ENCODE peak calls at places on chromosomes 11 and 22, in ten cellular contexts. O, L, N, I, H, V, D, K, E and B are unnamed samples.

GRCh38 chr11:9716275-9717039 is 52.6 kb downstream of the SWAP70 start:
- DNase-seq in N (no peak), O (peak), D (no peak), L (no peak), E (no peak), I (no peak), K (peak), V (no peak), H (no peak), B (no peak)

GRCh38 chr22:38202437-38203089 is 769 bp downstream of the MAFF start:
- DNase-seq in K (peak), H (no peak), N (peak), L (peak), I (peak), V (peak), O (peak), E (peak), D (peak), B (peak)

GRCh38 chr22:28034760-28035401 is 115.8 kb upstream of the PITPNB start:
- DNase-seq in N (no peak), K (peak), I (peak), E (peak), L (peak), D (peak), V (peak), O (peak), H (no peak), B (no peak)

GRCh38 chr22:39361495-39361894 is 11.7 kb downstream of the SYNGR1 start:
- DNase-seq in L (no peak), V (no peak), N (no peak), E (no peak), O (no peak), I (peak), K (no peak), D (no peak), H (no peak), B (no peak)

GRCh38 chr11:120819003-120819402 is 204.9 kb upstream of the TBCEL start:
- DNase-seq in D (no peak), L (no peak), N (peak), E (no peak), V (no peak), K (no peak), O (no peak), H (no peak), I (no peak), B (no peak)

GRCh38 chr11:266676-267439 is 11.3 kb upstream of the NLRP6 start:
- DNase-seq in O (no peak), E (no peak), K (no peak), D (no peak), N (no peak), L (no peak), H (no peak), V (no peak), I (no peak), B (no peak)

GRCh38 chr11:12546660-12547059 is 127.6 kb upstream of the TEAD1 start:
- DNase-seq in K (no peak), H (no peak), L (no peak), N (no peak), V (no peak), O (no peak), E (no peak), D (peak), I (no peak), B (no peak)

GRCh38 chr22:21682385-21683175 is 16.8 kb downstream of the PPIL2 start:
- DNase-seq in E (no peak), D (no peak), N (no peak), O (no peak), L (no peak), V (no peak), K (no peak), I (peak), H (no peak), B (no peak)

GRCh38 chr11:14907411-14908213 is 15.6 kb upstream of the CYP2R1 start:
- DNase-seq in I (peak), K (peak), E (peak), N (peak), L (peak), H (no peak), V (peak), D (peak), O (peak), B (peak)

GRCh38 chr11:103499710-103500340 is 390.6 kb downstream of the DYNC2H1 start:
- DNase-seq in H (no peak), V (no peak), E (no peak), L (no peak), N (no peak), I (no peak), O (no peak), D (no peak), K (no peak), B (no peak)

GRCh38 chr11:11898648-11899047 is 56.9 kb downstream of the USP47 start:
- DNase-seq in H (no peak), O (no peak), K (no peak), D (no peak), N (no peak), L (no peak), I (no peak), V (no peak), E (no peak), B (no peak)

GRCh38 chr11:70191495-70192140 is 11.5 kb upstream of the FADD start:
- DNase-seq in D (peak), I (peak), E (peak), H (no peak), O (peak), L (peak), N (peak), V (peak), K (peak), B (peak)

GRCh38 chr11:111465400-111465799 is 46.8 kb downstream of the BTG4 start:
- DNase-seq in L (no peak), D (no peak), H (no peak), V (no peak), E (no peak), N (no peak), O (no peak), K (no peak), I (no peak), B (no peak)

DNA sequence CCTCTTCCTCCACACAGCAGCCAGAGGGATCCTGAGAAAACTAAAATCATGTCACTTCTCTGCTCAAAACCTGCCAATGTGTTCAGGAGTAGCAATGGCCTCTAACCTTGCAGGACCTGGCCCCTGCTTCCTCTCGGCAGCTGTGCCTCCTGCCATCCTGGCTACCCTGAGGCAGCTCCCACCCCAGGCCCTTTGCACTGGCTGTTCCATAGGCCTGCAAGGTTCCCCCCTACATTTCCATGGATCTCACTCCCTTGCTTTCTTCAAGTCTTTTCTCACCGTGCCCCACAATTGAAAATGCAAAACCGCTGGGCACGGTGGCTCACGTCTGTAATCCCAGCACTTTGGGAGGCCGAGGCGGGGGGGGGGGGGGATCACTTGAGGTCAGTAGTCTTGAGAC is 2.1 kb upstream of the STIP1 start:
- DNase-seq in E (no peak), L (no peak), H (no peak), K (no peak), N (no peak), V (no peak), O (no peak), D (no peak), I (no peak), B (no peak)
- H3K27ac ChIP-seq in E (peak), L (peak), H (peak), K (peak), N (peak), V (no peak), O (peak), D (no peak), I (no peak), B (peak)

GRCh38 chr11:33980896-33981295 is 70.6 kb upstream of the CAPRIN1 start:
- DNase-seq in D (no peak), K (no peak), I (no peak), V (no peak), H (no peak), E (no peak), L (no peak), O (no peak), N (no peak), B (no peak)
- H3K27ac ChIP-seq in D (no peak), K (no peak), I (no peak), V (no peak), H (no peak), E (no peak), L (no peak), O (no peak), N (no peak), B (no peak)

DNA sequence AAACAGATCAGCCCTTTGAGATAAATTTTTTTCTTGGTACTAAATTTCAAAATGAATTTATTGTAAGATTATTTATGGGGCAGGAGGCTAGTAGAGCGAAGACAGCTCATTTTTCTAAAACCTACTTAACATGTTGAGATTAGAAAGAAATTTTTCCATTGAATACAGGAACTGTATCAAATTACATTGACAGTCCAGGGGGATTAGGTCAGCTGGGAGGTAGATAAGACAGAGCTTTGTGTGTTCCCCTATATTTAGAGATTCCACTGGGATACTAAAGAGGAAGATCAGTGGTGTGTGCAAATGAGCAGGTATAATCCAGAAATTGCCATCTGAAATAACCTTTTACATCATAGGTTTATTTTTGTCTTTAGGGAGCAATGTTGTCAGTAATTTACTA is 32.0 kb downstream of the ENDOD1 start:
- DNase-seq in K (no peak), H (no peak), D (no peak), N (no peak), I (no peak), E (no peak), V (no peak), L (no peak), O (no peak), B (no peak)
- H3K27ac ChIP-seq in K (no peak), H (no peak), D (no peak), N (no peak), I (no peak), E (no peak), V (no peak), L (no peak), O (no peak), B (no peak)

GRCh38 chr11:1342946-1343345 is 33.5 kb upstream of the TOLLIP start:
- DNase-seq in D (peak), H (no peak), I (no peak), L (no peak), N (no peak), V (no peak), K (no peak), E (no peak), O (no peak), B (no peak)
- H3K27ac ChIP-seq in D (no peak), H (no peak), I (no peak), L (no peak), N (no peak), V (no peak), K (no peak), E (no peak), O (no peak), B (no peak)